ENCODE peak calls at places on chromosomes 11 and 22, in seven cellular contexts. M is neural progenitor cell, D is PC-3, H is HCT116, Z is MM.1S, U is OCI-LY7, E is GM23338. S is an unnamed sample.

GRCh38 chr11:43360361-43361032 is 1.8 kb downstream of the TTC17 start:
- DNase-seq in Z (no peak), E (no peak), U (peak; percentile 13), D (no peak), H (no peak), M (no peak), S (peak; percentile 44)

GRCh38 chr22:46827072-46827780 is 64.8 kb downstream of the TBC1D22A start:
- DNase-seq in D (no peak), M (peak; percentile 68), Z (no peak), U (peak; percentile 23), E (peak; percentile 92), H (no peak), S (no peak)

GRCh38 chr11:21814169-21814568 is 378.7 kb upstream of the ANO5 start:
- DNase-seq in H (no peak), M (no peak), E (no peak), Z (no peak), U (no peak), D (no peak), S (peak; percentile 37)

GRCh38 chr22:48979482-48979881 is 848.2 kb downstream of the BRD1 start:
- DNase-seq in H (peak; percentile 26), U (peak; percentile 6), M (peak; percentile 50), E (no peak), D (no peak), Z (no peak), S (no peak)

GRCh38 chr22:35124674-35125219 is 58.8 kb downstream of the ISX start:
- DNase-seq in U (no peak), H (no peak), M (no peak), Z (no peak), E (no peak), D (no peak), S (no peak)

GRCh38 chr22:44880588-44881245 is 128.3 kb downstream of the ARHGAP8 start:
- DNase-seq in D (no peak), Z (no peak), M (no peak), E (no peak), U (no peak), H (no peak), S (no peak)

GRCh38 chr11:12187399-12187798 is 77.0 kb downstream of the MICAL2 start:
- DNase-seq in Z (no peak), D (no peak), U (no peak), H (no peak), E (no peak), M (peak; percentile 28), S (no peak)

GRCh38 chr22:45424241-45424731 is 10.8 kb downstream of the RIBC2 start:
- DNase-seq in D (no peak), M (no peak), H (no peak), Z (no peak), E (no peak), U (no peak), S (no peak)

GRCh38 chr22:33931406-33931805 is 11.1 kb upstream of the LARGE1 start:
- DNase-seq in E (no peak), M (no peak), H (no peak), D (no peak), U (no peak), Z (no peak), S (no peak)

GRCh38 chr11:48014917-48015316 is 34.6 kb downstream of the PTPRJ start:
- DNase-seq in Z (no peak), E (no peak), M (no peak), D (no peak), U (no peak), H (no peak), S (no peak)

GRCh38 chr11:78344676-78345075 is 72.9 kb downstream of the GAB2 start:
- DNase-seq in H (no peak), D (peak; percentile 55), M (no peak), Z (no peak), U (no peak), E (no peak), S (no peak)

GRCh38 chr11:114059278-114059983 is at the start of gene ZBTB16:
- DNase-seq in Z (no peak), E (peak; percentile 92), M (peak; percentile 95), H (no peak), D (no peak), U (no peak), S (peak; percentile 92)

GRCh38 chr11:46315033-46315738 is 32.1 kb upstream of the DGKZ start:
- DNase-seq in Z (peak; percentile 53), U (peak; percentile 79), H (peak; percentile 86), E (peak; percentile 98), D (peak; percentile 89), M (peak; percentile 86), S (peak; percentile 81)

GRCh38 chr11:44574620-44575287 is 9.3 kb downstream of the CD82 start:
- DNase-seq in E (no peak), H (no peak), Z (peak; percentile 38), U (peak; percentile 34), M (no peak), D (peak; percentile 57), S (no peak)

GRCh38 chr11:79794484-79795393 is 353.9 kb upstream of the TENM4 start:
- DNase-seq in D (no peak), E (peak; percentile 2), U (no peak), H (no peak), M (no peak), Z (no peak), S (no peak)

GRCh38 chr11:50174189-50174588 is 141.5 kb downstream of the OR4C45 start:
- DNase-seq in U (no peak), M (no peak), Z (peak; percentile 39), E (no peak), H (no peak), D (peak; percentile 55), S (no peak)

GRCh38 chr11:131888230-131888826 is 517.9 kb downstream of the NTM start:
- DNase-seq in U (no peak), H (no peak), Z (no peak), D (peak; percentile 90), M (no peak), E (no peak), S (no peak)

GRCh38 chr11:59761985-59762384 is 6.8 kb downstream of the STX3 start:
- DNase-seq in M (no peak), D (no peak), U (no peak), E (no peak), Z (no peak), H (no peak), S (no peak)

GRCh38 chr11:72568861-72569260 is 105.4 kb downstream of the PDE2A start:
- DNase-seq in D (peak; percentile 57), U (no peak), E (no peak), M (no peak), Z (no peak), H (no peak), S (no peak)

GRCh38 chr22:32649515-32650200 is 151.8 kb upstream of the TIMP3 start:
- DNase-seq in M (no peak), Z (no peak), U (no peak), D (no peak), E (no peak), H (no peak), S (peak; percentile 34)

GRCh38 chr22:32561756-32562155 is 87.1 kb downstream of the FBXO7 start:
- DNase-seq in U (no peak), E (no peak), H (no peak), Z (no peak), M (no peak), D (no peak), S (no peak)

GRCh38 chr22:23404689-23405365 is 175.3 kb downstream of the IGLL1 start:
- DNase-seq in M (peak; percentile 53), E (peak; percentile 58), Z (no peak), H (no peak), U (no peak), D (peak; percentile 31), S (no peak)

GRCh38 chr22:27032121-27032761 is 374.9 kb downstream of the MIAT start:
- DNase-seq in Z (no peak), U (no peak), D (no peak), H (no peak), M (peak; percentile 11), E (peak; percentile 87), S (no peak)

GRCh38 chr11:107078375-107078774 is 60.1 kb upstream of the GUCY1A2 start:
- DNase-seq in M (no peak), U (no peak), D (peak; percentile 6), H (no peak), E (no peak), Z (no peak), S (no peak)

GRCh38 chr11:123166095-123166559 is 28.9 kb downstream of the CLMP start:
- DNase-seq in D (peak; percentile 57), H (no peak), E (peak; percentile 92), M (peak; percentile 70), U (peak; percentile 4), Z (no peak), S (peak; percentile 77)

GRCh38 chr11:720017-720641 is 14.1 kb downstream of the EPS8L2 start:
- DNase-seq in E (no peak), U (no peak), H (no peak), Z (no peak), D (no peak), M (no peak), S (no peak)

GRCh38 chr11:116471608-116472007 is 301.2 kb downstream of the BUD13 start:
- DNase-seq in M (no peak), Z (no peak), U (no peak), E (no peak), H (peak; percentile 32), D (no peak), S (peak; percentile 41)

GRCh38 chr11:101914737-101915426 is at the start of gene CEP126:
- DNase-seq in Z (peak; percentile 91), U (peak; percentile 97), M (peak; percentile 97), D (peak; percentile 95), H (peak; percentile 81), E (peak; percentile 97), S (peak; percentile 95)
- TF ChIP-seq CTCF in Z (peak; percentile 47), U (peak; percentile 66), M (peak; percentile 46), D (peak; percentile 58), H (peak; percentile 56), E (peak; percentile 51), S (peak; percentile 55)

GRCh38 chr11:57460017-57460755 is at the start of gene RTN4RL2:
- DNase-seq in H (peak; percentile 52), E (peak; percentile 94), D (peak; percentile 72), M (peak; percentile 91), Z (no peak), U (peak; percentile 73), S (peak; percentile 75)
- H3K27ac ChIP-seq in H (peak within 1 kb of the TSS; percentile 54), E (no peak within 1 kb of the TSS), D (no peak within 1 kb of the TSS), M (no peak within 1 kb of the TSS), Z (no peak within 1 kb of the TSS), U (no peak within 1 kb of the TSS), S (no peak within 1 kb of the TSS)

GRCh38 chr22:17734197-17734596 is 40.1 kb downstream of the BID start:
- DNase-seq in H (no peak), D (no peak), M (no peak), Z (no peak), U (no peak), E (no peak), S (no peak)
- TF ChIP-seq EZH2phosphoT487 in H (no peak), D (no peak), M (no peak), Z (no peak), U (no peak), E (no peak), S (no peak)

DNA sequence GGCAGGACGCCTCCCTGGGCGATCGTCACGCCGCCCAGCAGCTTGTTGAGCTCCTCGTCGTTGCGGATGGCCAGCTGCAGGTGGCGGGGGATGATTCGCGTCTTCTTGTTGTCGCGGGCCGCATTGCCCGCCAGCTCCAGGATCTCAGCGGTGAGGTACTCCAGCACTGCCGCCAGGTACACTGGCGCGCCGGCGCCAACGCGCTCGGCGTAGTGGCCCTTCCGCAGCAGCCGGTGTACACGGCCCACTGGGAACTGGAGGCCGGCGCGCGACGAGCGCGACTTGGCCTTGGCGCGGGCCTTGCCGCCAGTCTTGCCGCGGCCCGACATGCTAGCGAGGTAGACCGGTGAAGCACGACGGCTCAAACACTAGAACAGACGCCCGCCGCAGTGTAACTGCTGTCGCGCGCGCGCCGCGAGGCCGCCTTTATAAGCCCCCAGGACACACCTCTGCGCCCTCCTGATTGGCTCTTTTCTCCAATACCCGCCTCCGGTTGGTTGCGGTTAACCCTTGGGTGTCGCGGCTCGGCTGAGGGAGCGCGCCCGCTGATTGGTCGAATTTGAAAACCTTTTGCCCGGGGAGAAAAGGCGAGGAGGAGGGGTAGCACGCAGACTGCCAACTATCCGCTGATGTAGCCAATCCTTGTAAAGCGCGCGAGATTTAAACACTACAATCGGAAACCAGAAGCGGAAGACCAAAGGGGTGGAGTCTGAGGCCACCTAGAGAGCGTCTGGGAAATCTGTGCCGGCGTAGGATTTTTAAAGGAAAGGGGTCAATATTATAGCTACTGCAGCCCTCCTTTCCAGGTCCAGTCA is 6.4 kb downstream of the DPAGT1 start:
- DNase-seq in M (peak; percentile 99), H (peak; percentile 99), E (peak; percentile 100), U (peak; percentile 99), Z (peak; percentile 100), D (peak; percentile 100), S (peak; percentile 99)
- TF ChIP-seq CTCF in M (no peak), H (no peak), E (peak; percentile 18), U (peak; percentile 22), Z (no peak), D (peak; percentile 29), S (peak; percentile 4)

S was measured in hepatocyte.